ENCODE peak calls at places on chromosome 10, in eight cellular contexts. One of them, this sample, is unnamed.

GRCh38 chr10:91796332-91797076 is 1.7 kb upstream of the TNKS2 start:
- DNase-seq in right cardiac atrium: peak; percentile 61
- DNase-seq in aorta: no peak
- DNase-seq in small intestine: peak; percentile 72
- DNase-seq in uterus: peak; percentile 48
- DNase-seq in GM06990: peak; percentile 56
- DNase-seq in PC-3: peak; percentile 12
- DNase-seq in AG04450: no peak
- DNase-seq in this sample: peak; percentile 28

GRCh38 chr10:47076949-47077348 is 165.7 kb downstream of the PTPN20 start:
- DNase-seq in right cardiac atrium: no peak
- DNase-seq in aorta: no peak
- DNase-seq in small intestine: no peak
- DNase-seq in uterus: no peak
- DNase-seq in GM06990: no peak
- DNase-seq in PC-3: no peak
- DNase-seq in AG04450: no peak
- DNase-seq in this sample: no peak

GRCh38 chr10:50275650-50276235 is 24.4 kb upstream of the ASAH2 start:
- DNase-seq in right cardiac atrium: peak; percentile 74
- DNase-seq in aorta: no peak
- DNase-seq in small intestine: peak; percentile 71
- DNase-seq in uterus: no peak
- DNase-seq in GM06990: no peak
- DNase-seq in PC-3: peak; percentile 86
- DNase-seq in AG04450: no peak
- DNase-seq in this sample: peak; percentile 13

GRCh38 chr10:94626476-94626875 is 57.1 kb upstream of the CYP2C18 start:
- DNase-seq in right cardiac atrium: no peak
- DNase-seq in aorta: no peak
- DNase-seq in small intestine: no peak
- DNase-seq in uterus: no peak
- DNase-seq in GM06990: no peak
- DNase-seq in PC-3: no peak
- DNase-seq in AG04450: no peak
- DNase-seq in this sample: no peak

GRCh38 chr10:67077376-67077775 is 151.5 kb downstream of the LRRTM3 start:
- DNase-seq in right cardiac atrium: no peak
- DNase-seq in aorta: no peak
- DNase-seq in small intestine: no peak
- DNase-seq in uterus: no peak
- DNase-seq in GM06990: no peak
- DNase-seq in PC-3: no peak
- DNase-seq in AG04450: no peak
- DNase-seq in this sample: peak; percentile 91

GRCh38 chr10:75371010-75371409 is 30.6 kb downstream of the ZNF503 start:
- DNase-seq in right cardiac atrium: no peak
- DNase-seq in aorta: no peak
- DNase-seq in small intestine: no peak
- DNase-seq in uterus: no peak
- DNase-seq in GM06990: no peak
- DNase-seq in PC-3: no peak
- DNase-seq in AG04450: no peak
- DNase-seq in this sample: no peak

GRCh38 chr10:111076682-111077661 is at the start of gene ADRA2A:
- DNase-seq in right cardiac atrium: peak; percentile 59
- DNase-seq in aorta: no peak
- DNase-seq in small intestine: peak; percentile 89
- DNase-seq in uterus: peak; percentile 32
- DNase-seq in GM06990: peak; percentile 29
- DNase-seq in PC-3: peak; percentile 12
- DNase-seq in AG04450: no peak
- DNase-seq in this sample: peak; percentile 54

GRCh38 chr10:103932996-103933395 is 15.0 kb upstream of the STN1 start:
- DNase-seq in right cardiac atrium: no peak
- DNase-seq in aorta: no peak
- DNase-seq in small intestine: no peak
- DNase-seq in uterus: no peak
- DNase-seq in GM06990: no peak
- DNase-seq in PC-3: no peak
- DNase-seq in AG04450: no peak
- DNase-seq in this sample: no peak

GRCh38 chr10:114388275-114388674 is 16.0 kb downstream of the AFAP1L2 start:
- DNase-seq in right cardiac atrium: no peak
- DNase-seq in aorta: no peak
- DNase-seq in small intestine: no peak
- DNase-seq in uterus: no peak
- DNase-seq in GM06990: peak; percentile 51
- DNase-seq in PC-3: peak; percentile 65
- DNase-seq in AG04450: no peak
- DNase-seq in this sample: no peak

GRCh38 chr10:48801026-48801425 is 116.4 kb downstream of the WDFY4 start:
- DNase-seq in right cardiac atrium: no peak
- DNase-seq in aorta: no peak
- DNase-seq in small intestine: no peak
- DNase-seq in uterus: no peak
- DNase-seq in GM06990: no peak
- DNase-seq in PC-3: no peak
- DNase-seq in AG04450: no peak
- DNase-seq in this sample: peak; percentile 2

GRCh38 chr10:20091698-20092097 is 275.5 kb downstream of the PLXDC2 start:
- DNase-seq in right cardiac atrium: no peak
- DNase-seq in aorta: no peak
- DNase-seq in small intestine: peak; percentile 67
- DNase-seq in uterus: no peak
- DNase-seq in GM06990: no peak
- DNase-seq in PC-3: no peak
- DNase-seq in AG04450: no peak
- DNase-seq in this sample: no peak

GRCh38 chr10:74177140-74177677 is 26.2 kb downstream of the ADK start:
- DNase-seq in right cardiac atrium: peak; percentile 73
- DNase-seq in aorta: peak; percentile 86
- DNase-seq in small intestine: peak; percentile 48
- DNase-seq in uterus: peak; percentile 24
- DNase-seq in GM06990: no peak
- DNase-seq in PC-3: peak; percentile 98
- DNase-seq in AG04450: no peak
- DNase-seq in this sample: peak; percentile 73

GRCh38 chr10:74008212-74008731 is 10.4 kb downstream of the VCL start:
- DNase-seq in right cardiac atrium: no peak
- DNase-seq in aorta: no peak
- DNase-seq in small intestine: no peak
- DNase-seq in uterus: no peak
- DNase-seq in GM06990: peak; percentile 44
- DNase-seq in PC-3: peak; percentile 98
- DNase-seq in AG04450: peak; percentile 54
- DNase-seq in this sample: peak; percentile 89

GRCh38 chr10:131396108-131397010 is 84.8 kb upstream of the TCERG1L start:
- DNase-seq in right cardiac atrium: no peak
- DNase-seq in aorta: peak; percentile 31
- DNase-seq in small intestine: no peak
- DNase-seq in uterus: no peak
- DNase-seq in GM06990: no peak
- DNase-seq in PC-3: no peak
- DNase-seq in AG04450: no peak
- DNase-seq in this sample: no peak

GRCh38 chr10:14010083-14010551 is 320.6 kb downstream of the FRMD4A start:
- DNase-seq in right cardiac atrium: no peak
- DNase-seq in aorta: no peak
- DNase-seq in small intestine: no peak
- DNase-seq in uterus: no peak
- DNase-seq in GM06990: no peak
- DNase-seq in PC-3: no peak
- DNase-seq in AG04450: peak; percentile 27
- DNase-seq in this sample: peak; percentile 87

GRCh38 chr10:46557319-46558140 is 1.1 kb upstream of the GPRIN2 start:
- DNase-seq in right cardiac atrium: peak; percentile 60
- DNase-seq in aorta: peak; percentile 81
- DNase-seq in small intestine: no peak
- DNase-seq in uterus: peak; percentile 17
- DNase-seq in GM06990: no peak
- DNase-seq in PC-3: no peak
- DNase-seq in AG04450: no peak
- DNase-seq in this sample: no peak

GRCh38 chr10:128569546-128569945 is 443.3 kb upstream of the MKI67 start:
- DNase-seq in right cardiac atrium: no peak
- DNase-seq in aorta: no peak
- DNase-seq in small intestine: no peak
- DNase-seq in uterus: no peak
- DNase-seq in GM06990: no peak
- DNase-seq in PC-3: no peak
- DNase-seq in AG04450: no peak
- DNase-seq in this sample: no peak

GRCh38 chr10:8752146-8752843 is 697.8 kb downstream of the GATA3 start:
- DNase-seq in right cardiac atrium: no peak
- DNase-seq in aorta: no peak
- DNase-seq in small intestine: no peak
- DNase-seq in uterus: no peak
- DNase-seq in GM06990: no peak
- DNase-seq in PC-3: no peak
- DNase-seq in AG04450: no peak
- DNase-seq in this sample: no peak

GRCh38 chr10:43225787-43226153 is 41.1 kb downstream of the RASGEF1A start:
- DNase-seq in right cardiac atrium: peak; percentile 37
- DNase-seq in aorta: peak; percentile 80
- DNase-seq in small intestine: no peak
- DNase-seq in uterus: no peak
- DNase-seq in GM06990: no peak
- DNase-seq in PC-3: peak; percentile 27
- DNase-seq in AG04450: no peak
- DNase-seq in this sample: no peak

GRCh38 chr10:90193240-90193985 is 492.0 kb downstream of the KIF20B start:
- DNase-seq in right cardiac atrium: no peak
- DNase-seq in aorta: no peak
- DNase-seq in small intestine: no peak
- DNase-seq in uterus: no peak
- DNase-seq in GM06990: no peak
- DNase-seq in PC-3: peak; percentile 41
- DNase-seq in AG04450: peak; percentile 16
- DNase-seq in this sample: peak; percentile 87

GRCh38 chr10:49605939-49606509 is 4.1 kb upstream of the SLC18A3 start:
- DNase-seq in right cardiac atrium: no peak
- DNase-seq in aorta: no peak
- DNase-seq in small intestine: no peak
- DNase-seq in uterus: no peak
- DNase-seq in GM06990: no peak
- DNase-seq in PC-3: no peak
- DNase-seq in AG04450: no peak
- DNase-seq in this sample: no peak

GRCh38 chr10:124524991-124525653 is 63.5 kb downstream of the LHPP start:
- DNase-seq in right cardiac atrium: peak; percentile 81
- DNase-seq in aorta: peak; percentile 69
- DNase-seq in small intestine: peak; percentile 70
- DNase-seq in uterus: peak; percentile 90
- DNase-seq in GM06990: no peak
- DNase-seq in PC-3: peak; percentile 4
- DNase-seq in AG04450: no peak
- DNase-seq in this sample: no peak

GRCh38 chr10:4812952-4813351 is 13.1 kb upstream of the AKR1E2 start:
- DNase-seq in right cardiac atrium: no peak
- DNase-seq in aorta: no peak
- DNase-seq in small intestine: no peak
- DNase-seq in uterus: peak; percentile 40
- DNase-seq in GM06990: no peak
- DNase-seq in PC-3: peak; percentile 66
- DNase-seq in AG04450: peak; percentile 82
- DNase-seq in this sample: peak; percentile 45

GRCh38 chr10:2913531-2913930 is 153.8 kb upstream of the PFKP start:
- DNase-seq in right cardiac atrium: no peak
- DNase-seq in aorta: no peak
- DNase-seq in small intestine: no peak
- DNase-seq in uterus: no peak
- DNase-seq in GM06990: no peak
- DNase-seq in PC-3: no peak
- DNase-seq in AG04450: no peak
- DNase-seq in this sample: no peak
- H3K4me3 ChIP-seq in right cardiac atrium: no peak overlapping the region
- H3K4me3 ChIP-seq in aorta: no peak overlapping the region
- H3K4me3 ChIP-seq in small intestine: no peak overlapping the region
- H3K4me3 ChIP-seq in uterus: no peak overlapping the region
- H3K4me3 ChIP-seq in GM06990: no peak overlapping the region
- H3K4me3 ChIP-seq in PC-3: no peak overlapping the region
- H3K4me3 ChIP-seq in AG04450: no peak overlapping the region
- H3K4me3 ChIP-seq in this sample: no peak overlapping the region

DNA sequence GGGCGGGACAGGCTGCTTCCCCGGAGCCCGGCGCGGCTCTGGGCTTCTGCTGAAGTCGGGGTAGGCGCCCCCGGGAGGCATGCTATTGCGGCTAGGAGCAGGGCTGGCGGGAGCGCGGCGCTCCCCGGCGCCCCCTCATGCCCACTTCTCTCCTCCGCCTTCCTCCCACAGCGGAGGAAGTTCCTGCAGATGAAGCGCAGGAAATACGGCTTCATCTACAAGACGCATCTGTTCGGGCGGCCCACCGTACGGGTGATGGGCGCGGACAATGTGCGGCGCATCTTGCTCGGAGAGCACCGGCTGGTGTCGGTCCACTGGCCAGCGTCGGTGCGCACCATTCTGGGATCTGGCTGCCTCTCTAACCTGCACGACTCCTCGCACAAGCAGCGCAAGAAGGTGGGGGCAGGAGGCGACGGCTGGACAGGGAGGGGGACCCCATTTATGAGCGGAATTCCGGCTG is 474 bp downstream of the CYP26A1 start:
- DNase-seq in right cardiac atrium: peak; percentile 38
- DNase-seq in aorta: no peak
- DNase-seq in small intestine: no peak
- DNase-seq in uterus: no peak
- DNase-seq in GM06990: no peak
- DNase-seq in PC-3: peak; percentile 18
- DNase-seq in AG04450: no peak
- DNase-seq in this sample: no peak
- H3K27me3 ChIP-seq in right cardiac atrium: no peaks in the 10 kb centered on the region
- H3K27me3 ChIP-seq in aorta: no peaks in the 10 kb centered on the region
- H3K27me3 ChIP-seq in small intestine: peaks cover 21% of the 10 kb centered on the region
- H3K27me3 ChIP-seq in uterus: peaks cover 29% of the 10 kb centered on the region
- H3K27me3 ChIP-seq in GM06990: peaks cover 13% of the 10 kb centered on the region
- H3K27me3 ChIP-seq in PC-3: peaks cover 16% of the 10 kb centered on the region
- H3K27me3 ChIP-seq in AG04450: peaks cover 73% of the 10 kb centered on the region
- H3K27me3 ChIP-seq in this sample: peaks cover 62% of the 10 kb centered on the region

DNA sequence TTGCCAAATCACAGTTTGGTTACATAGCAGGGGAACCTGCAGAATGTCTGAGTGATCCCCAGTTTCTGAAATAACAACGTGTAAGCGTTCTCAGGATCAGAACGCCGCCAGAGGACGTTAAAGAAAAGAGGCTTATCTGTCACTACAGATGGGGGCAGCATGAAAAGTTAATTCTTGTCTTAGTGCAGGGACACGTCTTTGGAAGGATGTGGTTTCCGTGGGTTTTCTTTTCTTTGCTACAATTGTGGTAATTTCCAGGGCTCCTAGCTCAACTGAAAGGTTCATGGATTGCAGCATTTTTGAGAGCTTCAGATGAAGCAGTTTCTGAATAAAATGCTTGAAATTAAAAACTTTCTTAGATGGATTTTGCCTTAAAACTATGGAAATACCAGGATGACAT is 106.6 kb downstream of the PRKCQ start:
- DNase-seq in right cardiac atrium: no peak
- DNase-seq in aorta: no peak
- DNase-seq in small intestine: peak; percentile 60
- DNase-seq in uterus: no peak
- DNase-seq in GM06990: no peak
- DNase-seq in PC-3: no peak
- DNase-seq in AG04450: no peak
- DNase-seq in this sample: no peak
- H3K4me3 ChIP-seq in right cardiac atrium: no peak overlapping the region
- H3K4me3 ChIP-seq in aorta: no peak overlapping the region
- H3K4me3 ChIP-seq in small intestine: no peak overlapping the region
- H3K4me3 ChIP-seq in uterus: no peak overlapping the region
- H3K4me3 ChIP-seq in GM06990: no peak overlapping the region
- H3K4me3 ChIP-seq in PC-3: no peak overlapping the region
- H3K4me3 ChIP-seq in AG04450: no peak overlapping the region
- H3K4me3 ChIP-seq in this sample: no peak overlapping the region

GRCh38 chr10:132882481-132882951 is 59.9 kb downstream of the CFAP46 start:
- DNase-seq in right cardiac atrium: no peak
- DNase-seq in aorta: peak; percentile 63
- DNase-seq in small intestine: no peak
- DNase-seq in uterus: no peak
- DNase-seq in GM06990: no peak
- DNase-seq in PC-3: no peak
- DNase-seq in AG04450: no peak
- DNase-seq in this sample: no peak
- H3K27me3 ChIP-seq in right cardiac atrium: no peaks in the 10 kb centered on the region
- H3K27me3 ChIP-seq in aorta: no peaks in the 10 kb centered on the region
- H3K27me3 ChIP-seq in small intestine: no peaks in the 10 kb centered on the region
- H3K27me3 ChIP-seq in uterus: peaks cover 6% of the 10 kb centered on the region
- H3K27me3 ChIP-seq in GM06990: no peaks in the 10 kb centered on the region
- H3K27me3 ChIP-seq in PC-3: peaks cover 36% of the 10 kb centered on the region
- H3K27me3 ChIP-seq in AG04450: peaks cover 11% of the 10 kb centered on the region
- H3K27me3 ChIP-seq in this sample: peaks cover 49% of the 10 kb centered on the region

This sample was measured in adipocyte.